ENCODE peak calls at places on chromosomes 4 and X, in nine cellular contexts. One of them, this sample, is unnamed.

GRCh38 chrX:1465261-1466231 is 12.8 kb upstream of the ASMTL start:
- DNase-seq in stimulated activated CD4-positive, alpha-beta T cell treated with anti-CD3 and anti-CD28 coated beads, Interleukin-4, amount 100 ng/mL, for 24 hours: peak; percentile 3
- DNase-seq in activated T-cell treated with anti-CD3 and anti-CD28 coated beads, Interleukin-2, amount 50 U/mL, for 48 hours: peak; percentile 17
- DNase-seq in substantia nigra: no peak
- DNase-seq in OCI-LY7: no peak
- DNase-seq in GM04504: no peak
- DNase-seq in lung microvascular endothelial cell: no peak
- DNase-seq in B cell: no peak
- DNase-seq in glutamatergic neuron: no peak
- DNase-seq in this sample: no peak

GRCh38 chr4:182923796-182924365 is 6.7 kb upstream of the DCTD start:
- DNase-seq in stimulated activated CD4-positive, alpha-beta T cell treated with anti-CD3 and anti-CD28 coated beads, Interleukin-4, amount 100 ng/mL, for 24 hours: no peak
- DNase-seq in activated T-cell treated with anti-CD3 and anti-CD28 coated beads, Interleukin-2, amount 50 U/mL, for 48 hours: no peak
- DNase-seq in substantia nigra: no peak
- DNase-seq in OCI-LY7: no peak
- DNase-seq in GM04504: no peak
- DNase-seq in lung microvascular endothelial cell: no peak
- DNase-seq in B cell: no peak
- DNase-seq in glutamatergic neuron: no peak
- DNase-seq in this sample: no peak

GRCh38 chr4:76943129-76943620 is 6.4 kb upstream of the SEPTIN11 start:
- DNase-seq in stimulated activated CD4-positive, alpha-beta T cell treated with anti-CD3 and anti-CD28 coated beads, Interleukin-4, amount 100 ng/mL, for 24 hours: no peak
- DNase-seq in activated T-cell treated with anti-CD3 and anti-CD28 coated beads, Interleukin-2, amount 50 U/mL, for 48 hours: no peak
- DNase-seq in substantia nigra: no peak
- DNase-seq in OCI-LY7: no peak
- DNase-seq in GM04504: no peak
- DNase-seq in lung microvascular endothelial cell: no peak
- DNase-seq in B cell: no peak
- DNase-seq in glutamatergic neuron: no peak
- DNase-seq in this sample: no peak

GRCh38 chr4:172709376-172709775 is 459.2 kb upstream of the GALNT7 start:
- DNase-seq in stimulated activated CD4-positive, alpha-beta T cell treated with anti-CD3 and anti-CD28 coated beads, Interleukin-4, amount 100 ng/mL, for 24 hours: no peak
- DNase-seq in activated T-cell treated with anti-CD3 and anti-CD28 coated beads, Interleukin-2, amount 50 U/mL, for 48 hours: no peak
- DNase-seq in substantia nigra: no peak
- DNase-seq in OCI-LY7: no peak
- DNase-seq in GM04504: no peak
- DNase-seq in lung microvascular endothelial cell: no peak
- DNase-seq in B cell: no peak
- DNase-seq in glutamatergic neuron: no peak
- DNase-seq in this sample: no peak

GRCh38 chr4:139807483-139807882 is 141.9 kb downstream of the MGST2 start:
- DNase-seq in stimulated activated CD4-positive, alpha-beta T cell treated with anti-CD3 and anti-CD28 coated beads, Interleukin-4, amount 100 ng/mL, for 24 hours: no peak
- DNase-seq in activated T-cell treated with anti-CD3 and anti-CD28 coated beads, Interleukin-2, amount 50 U/mL, for 48 hours: no peak
- DNase-seq in substantia nigra: no peak
- DNase-seq in OCI-LY7: no peak
- DNase-seq in GM04504: no peak
- DNase-seq in lung microvascular endothelial cell: no peak
- DNase-seq in B cell: no peak
- DNase-seq in glutamatergic neuron: no peak
- DNase-seq in this sample: no peak

GRCh38 chr4:186329372-186329771 is 63.4 kb downstream of the F11 start:
- DNase-seq in stimulated activated CD4-positive, alpha-beta T cell treated with anti-CD3 and anti-CD28 coated beads, Interleukin-4, amount 100 ng/mL, for 24 hours: no peak
- DNase-seq in activated T-cell treated with anti-CD3 and anti-CD28 coated beads, Interleukin-2, amount 50 U/mL, for 48 hours: no peak
- DNase-seq in substantia nigra: no peak
- DNase-seq in OCI-LY7: no peak
- DNase-seq in GM04504: no peak
- DNase-seq in lung microvascular endothelial cell: no peak
- DNase-seq in B cell: no peak
- DNase-seq in glutamatergic neuron: no peak
- DNase-seq in this sample: no peak

GRCh38 chr4:34633216-34633615 is 1611.1 kb downstream of the ARAP2 start:
- DNase-seq in stimulated activated CD4-positive, alpha-beta T cell treated with anti-CD3 and anti-CD28 coated beads, Interleukin-4, amount 100 ng/mL, for 24 hours: no peak
- DNase-seq in activated T-cell treated with anti-CD3 and anti-CD28 coated beads, Interleukin-2, amount 50 U/mL, for 48 hours: no peak
- DNase-seq in substantia nigra: no peak
- DNase-seq in OCI-LY7: no peak
- DNase-seq in GM04504: no peak
- DNase-seq in lung microvascular endothelial cell: no peak
- DNase-seq in B cell: no peak
- DNase-seq in glutamatergic neuron: no peak
- DNase-seq in this sample: no peak

GRCh38 chrX:32644476-32644875 is 566.9 kb downstream of the DMD start:
- DNase-seq in stimulated activated CD4-positive, alpha-beta T cell treated with anti-CD3 and anti-CD28 coated beads, Interleukin-4, amount 100 ng/mL, for 24 hours: no peak
- DNase-seq in activated T-cell treated with anti-CD3 and anti-CD28 coated beads, Interleukin-2, amount 50 U/mL, for 48 hours: no peak
- DNase-seq in substantia nigra: no peak
- DNase-seq in OCI-LY7: no peak
- DNase-seq in GM04504: no peak
- DNase-seq in lung microvascular endothelial cell: no peak
- DNase-seq in B cell: no peak
- DNase-seq in glutamatergic neuron: no peak
- DNase-seq in this sample: no peak

GRCh38 chrX:153957224-153957623 is 12.8 kb upstream of the RENBP start:
- DNase-seq in stimulated activated CD4-positive, alpha-beta T cell treated with anti-CD3 and anti-CD28 coated beads, Interleukin-4, amount 100 ng/mL, for 24 hours: no peak
- DNase-seq in activated T-cell treated with anti-CD3 and anti-CD28 coated beads, Interleukin-2, amount 50 U/mL, for 48 hours: no peak
- DNase-seq in substantia nigra: no peak
- DNase-seq in OCI-LY7: no peak
- DNase-seq in GM04504: no peak
- DNase-seq in lung microvascular endothelial cell: no peak
- DNase-seq in B cell: no peak
- DNase-seq in glutamatergic neuron: no peak
- DNase-seq in this sample: no peak

GRCh38 chr4:159283697-159284492 is 181.0 kb downstream of the RAPGEF2 start:
- DNase-seq in stimulated activated CD4-positive, alpha-beta T cell treated with anti-CD3 and anti-CD28 coated beads, Interleukin-4, amount 100 ng/mL, for 24 hours: no peak
- DNase-seq in activated T-cell treated with anti-CD3 and anti-CD28 coated beads, Interleukin-2, amount 50 U/mL, for 48 hours: no peak
- DNase-seq in substantia nigra: no peak
- DNase-seq in OCI-LY7: no peak
- DNase-seq in GM04504: peak; percentile 25
- DNase-seq in lung microvascular endothelial cell: peak; percentile 81
- DNase-seq in B cell: no peak
- DNase-seq in glutamatergic neuron: no peak
- DNase-seq in this sample: no peak

GRCh38 chr4:118738999-118739690 is 54.0 kb downstream of the METTL14 start:
- DNase-seq in stimulated activated CD4-positive, alpha-beta T cell treated with anti-CD3 and anti-CD28 coated beads, Interleukin-4, amount 100 ng/mL, for 24 hours: no peak
- DNase-seq in activated T-cell treated with anti-CD3 and anti-CD28 coated beads, Interleukin-2, amount 50 U/mL, for 48 hours: no peak
- DNase-seq in substantia nigra: no peak
- DNase-seq in OCI-LY7: no peak
- DNase-seq in GM04504: no peak
- DNase-seq in lung microvascular endothelial cell: no peak
- DNase-seq in B cell: no peak
- DNase-seq in glutamatergic neuron: no peak
- DNase-seq in this sample: no peak

GRCh38 chr4:165716472-165716871 is 156.6 kb upstream of the TLL1 start:
- DNase-seq in stimulated activated CD4-positive, alpha-beta T cell treated with anti-CD3 and anti-CD28 coated beads, Interleukin-4, amount 100 ng/mL, for 24 hours: no peak
- DNase-seq in activated T-cell treated with anti-CD3 and anti-CD28 coated beads, Interleukin-2, amount 50 U/mL, for 48 hours: no peak
- DNase-seq in substantia nigra: no peak
- DNase-seq in OCI-LY7: no peak
- DNase-seq in GM04504: no peak
- DNase-seq in lung microvascular endothelial cell: no peak
- DNase-seq in B cell: no peak
- DNase-seq in glutamatergic neuron: no peak
- DNase-seq in this sample: no peak

GRCh38 chr4:186918466-186918865 is 194.8 kb upstream of the FAT1 start:
- DNase-seq in stimulated activated CD4-positive, alpha-beta T cell treated with anti-CD3 and anti-CD28 coated beads, Interleukin-4, amount 100 ng/mL, for 24 hours: no peak
- DNase-seq in activated T-cell treated with anti-CD3 and anti-CD28 coated beads, Interleukin-2, amount 50 U/mL, for 48 hours: no peak
- DNase-seq in substantia nigra: no peak
- DNase-seq in OCI-LY7: no peak
- DNase-seq in GM04504: no peak
- DNase-seq in lung microvascular endothelial cell: no peak
- DNase-seq in B cell: no peak
- DNase-seq in glutamatergic neuron: no peak
- DNase-seq in this sample: no peak

GRCh38 chrX:96004386-96004785 is 680.3 kb upstream of the DIAPH2 start:
- DNase-seq in stimulated activated CD4-positive, alpha-beta T cell treated with anti-CD3 and anti-CD28 coated beads, Interleukin-4, amount 100 ng/mL, for 24 hours: no peak
- DNase-seq in activated T-cell treated with anti-CD3 and anti-CD28 coated beads, Interleukin-2, amount 50 U/mL, for 48 hours: no peak
- DNase-seq in substantia nigra: no peak
- DNase-seq in OCI-LY7: no peak
- DNase-seq in GM04504: no peak
- DNase-seq in lung microvascular endothelial cell: peak; percentile 54
- DNase-seq in B cell: no peak
- DNase-seq in glutamatergic neuron: no peak
- DNase-seq in this sample: no peak

GRCh38 chr4:130028552-130028951 is 932.6 kb downstream of the C4orf33 start:
- DNase-seq in stimulated activated CD4-positive, alpha-beta T cell treated with anti-CD3 and anti-CD28 coated beads, Interleukin-4, amount 100 ng/mL, for 24 hours: no peak
- DNase-seq in activated T-cell treated with anti-CD3 and anti-CD28 coated beads, Interleukin-2, amount 50 U/mL, for 48 hours: no peak
- DNase-seq in substantia nigra: no peak
- DNase-seq in OCI-LY7: peak; percentile 81
- DNase-seq in GM04504: no peak
- DNase-seq in lung microvascular endothelial cell: no peak
- DNase-seq in B cell: peak; percentile 27
- DNase-seq in glutamatergic neuron: no peak
- DNase-seq in this sample: no peak

GRCh38 chr4:184345573-184345922 is 127.9 kb upstream of the ENPP6 start:
- DNase-seq in stimulated activated CD4-positive, alpha-beta T cell treated with anti-CD3 and anti-CD28 coated beads, Interleukin-4, amount 100 ng/mL, for 24 hours: no peak
- DNase-seq in activated T-cell treated with anti-CD3 and anti-CD28 coated beads, Interleukin-2, amount 50 U/mL, for 48 hours: peak; percentile 4
- DNase-seq in substantia nigra: no peak
- DNase-seq in OCI-LY7: no peak
- DNase-seq in GM04504: no peak
- DNase-seq in lung microvascular endothelial cell: peak; percentile 14
- DNase-seq in B cell: no peak
- DNase-seq in glutamatergic neuron: peak; percentile 30
- DNase-seq in this sample: no peak

GRCh38 chr4:86963697-86964096 is 28.9 kb downstream of the AFF1 start:
- DNase-seq in stimulated activated CD4-positive, alpha-beta T cell treated with anti-CD3 and anti-CD28 coated beads, Interleukin-4, amount 100 ng/mL, for 24 hours: no peak
- DNase-seq in activated T-cell treated with anti-CD3 and anti-CD28 coated beads, Interleukin-2, amount 50 U/mL, for 48 hours: no peak
- DNase-seq in substantia nigra: no peak
- DNase-seq in OCI-LY7: no peak
- DNase-seq in GM04504: no peak
- DNase-seq in lung microvascular endothelial cell: no peak
- DNase-seq in B cell: no peak
- DNase-seq in glutamatergic neuron: no peak
- DNase-seq in this sample: no peak

GRCh38 chr4:132548463-132548862 is 600.6 kb upstream of the PCDH10 start:
- DNase-seq in stimulated activated CD4-positive, alpha-beta T cell treated with anti-CD3 and anti-CD28 coated beads, Interleukin-4, amount 100 ng/mL, for 24 hours: no peak
- DNase-seq in activated T-cell treated with anti-CD3 and anti-CD28 coated beads, Interleukin-2, amount 50 U/mL, for 48 hours: no peak
- DNase-seq in substantia nigra: no peak
- DNase-seq in OCI-LY7: no peak
- DNase-seq in GM04504: no peak
- DNase-seq in lung microvascular endothelial cell: no peak
- DNase-seq in B cell: no peak
- DNase-seq in glutamatergic neuron: no peak
- DNase-seq in this sample: no peak

GRCh38 chr4:117700111-117700892 is 334.0 kb upstream of the NDST3 start:
- DNase-seq in stimulated activated CD4-positive, alpha-beta T cell treated with anti-CD3 and anti-CD28 coated beads, Interleukin-4, amount 100 ng/mL, for 24 hours: no peak
- DNase-seq in activated T-cell treated with anti-CD3 and anti-CD28 coated beads, Interleukin-2, amount 50 U/mL, for 48 hours: no peak
- DNase-seq in substantia nigra: no peak
- DNase-seq in OCI-LY7: peak; percentile 5
- DNase-seq in GM04504: no peak
- DNase-seq in lung microvascular endothelial cell: no peak
- DNase-seq in B cell: no peak
- DNase-seq in glutamatergic neuron: no peak
- DNase-seq in this sample: no peak

GRCh38 chrX:71098951-71099506 is 3.4 kb downstream of the FOXO4 start:
- DNase-seq in stimulated activated CD4-positive, alpha-beta T cell treated with anti-CD3 and anti-CD28 coated beads, Interleukin-4, amount 100 ng/mL, for 24 hours: no peak
- DNase-seq in activated T-cell treated with anti-CD3 and anti-CD28 coated beads, Interleukin-2, amount 50 U/mL, for 48 hours: no peak
- DNase-seq in substantia nigra: no peak
- DNase-seq in OCI-LY7: no peak
- DNase-seq in GM04504: no peak
- DNase-seq in lung microvascular endothelial cell: no peak
- DNase-seq in B cell: no peak
- DNase-seq in glutamatergic neuron: no peak
- DNase-seq in this sample: no peak

GRCh38 chrX:76398970-76399369 is 28.5 kb upstream of the MAGEE1 start:
- DNase-seq in stimulated activated CD4-positive, alpha-beta T cell treated with anti-CD3 and anti-CD28 coated beads, Interleukin-4, amount 100 ng/mL, for 24 hours: no peak
- DNase-seq in activated T-cell treated with anti-CD3 and anti-CD28 coated beads, Interleukin-2, amount 50 U/mL, for 48 hours: no peak
- DNase-seq in substantia nigra: no peak
- DNase-seq in OCI-LY7: no peak
- DNase-seq in GM04504: no peak
- DNase-seq in lung microvascular endothelial cell: no peak
- DNase-seq in B cell: no peak
- DNase-seq in glutamatergic neuron: no peak
- DNase-seq in this sample: no peak

GRCh38 chr4:168421671-168422070 is 58.6 kb downstream of the DDX60L start:
- DNase-seq in stimulated activated CD4-positive, alpha-beta T cell treated with anti-CD3 and anti-CD28 coated beads, Interleukin-4, amount 100 ng/mL, for 24 hours: no peak
- DNase-seq in activated T-cell treated with anti-CD3 and anti-CD28 coated beads, Interleukin-2, amount 50 U/mL, for 48 hours: no peak
- DNase-seq in substantia nigra: no peak
- DNase-seq in OCI-LY7: no peak
- DNase-seq in GM04504: no peak
- DNase-seq in lung microvascular endothelial cell: peak; percentile 94
- DNase-seq in B cell: no peak
- DNase-seq in glutamatergic neuron: no peak
- DNase-seq in this sample: no peak

GRCh38 chrX:50697691-50698090 is 116.3 kb downstream of the SHROOM4 start:
- DNase-seq in stimulated activated CD4-positive, alpha-beta T cell treated with anti-CD3 and anti-CD28 coated beads, Interleukin-4, amount 100 ng/mL, for 24 hours: no peak
- DNase-seq in activated T-cell treated with anti-CD3 and anti-CD28 coated beads, Interleukin-2, amount 50 U/mL, for 48 hours: no peak
- DNase-seq in substantia nigra: no peak
- DNase-seq in OCI-LY7: no peak
- DNase-seq in GM04504: peak; percentile 26
- DNase-seq in lung microvascular endothelial cell: peak; percentile 75
- DNase-seq in B cell: no peak
- DNase-seq in glutamatergic neuron: no peak
- DNase-seq in this sample: no peak

GRCh38 chr4:20421586-20421985 is 169.9 kb downstream of the SLIT2 start:
- DNase-seq in stimulated activated CD4-positive, alpha-beta T cell treated with anti-CD3 and anti-CD28 coated beads, Interleukin-4, amount 100 ng/mL, for 24 hours: no peak
- DNase-seq in activated T-cell treated with anti-CD3 and anti-CD28 coated beads, Interleukin-2, amount 50 U/mL, for 48 hours: no peak
- DNase-seq in substantia nigra: no peak
- DNase-seq in OCI-LY7: no peak
- DNase-seq in GM04504: no peak
- DNase-seq in lung microvascular endothelial cell: no peak
- DNase-seq in B cell: no peak
- DNase-seq in glutamatergic neuron: no peak
- DNase-seq in this sample: no peak

GRCh38 chr4:176404591-176404990 is 84.8 kb downstream of the SPCS3 start:
- DNase-seq in stimulated activated CD4-positive, alpha-beta T cell treated with anti-CD3 and anti-CD28 coated beads, Interleukin-4, amount 100 ng/mL, for 24 hours: no peak
- DNase-seq in activated T-cell treated with anti-CD3 and anti-CD28 coated beads, Interleukin-2, amount 50 U/mL, for 48 hours: no peak
- DNase-seq in substantia nigra: no peak
- DNase-seq in OCI-LY7: no peak
- DNase-seq in GM04504: no peak
- DNase-seq in lung microvascular endothelial cell: peak; percentile 71
- DNase-seq in B cell: no peak
- DNase-seq in glutamatergic neuron: no peak
- DNase-seq in this sample: no peak

GRCh38 chrX:17580529-17581155 is 156.7 kb upstream of the SCML1 start:
- DNase-seq in stimulated activated CD4-positive, alpha-beta T cell treated with anti-CD3 and anti-CD28 coated beads, Interleukin-4, amount 100 ng/mL, for 24 hours: no peak
- DNase-seq in activated T-cell treated with anti-CD3 and anti-CD28 coated beads, Interleukin-2, amount 50 U/mL, for 48 hours: no peak
- DNase-seq in substantia nigra: no peak
- DNase-seq in OCI-LY7: no peak
- DNase-seq in GM04504: no peak
- DNase-seq in lung microvascular endothelial cell: peak; percentile 52
- DNase-seq in B cell: no peak
- DNase-seq in glutamatergic neuron: no peak
- DNase-seq in this sample: no peak

GRCh38 chr4:99447079-99447478 is 11.9 kb upstream of the ADH7 start:
- DNase-seq in stimulated activated CD4-positive, alpha-beta T cell treated with anti-CD3 and anti-CD28 coated beads, Interleukin-4, amount 100 ng/mL, for 24 hours: no peak
- DNase-seq in activated T-cell treated with anti-CD3 and anti-CD28 coated beads, Interleukin-2, amount 50 U/mL, for 48 hours: no peak
- DNase-seq in substantia nigra: no peak
- DNase-seq in OCI-LY7: no peak
- DNase-seq in GM04504: peak; percentile 32
- DNase-seq in lung microvascular endothelial cell: peak; percentile 71
- DNase-seq in B cell: no peak
- DNase-seq in glutamatergic neuron: no peak
- DNase-seq in this sample: no peak

GRCh38 chr4:22463179-22463578 is 52.7 kb downstream of the ADGRA3 start:
- DNase-seq in stimulated activated CD4-positive, alpha-beta T cell treated with anti-CD3 and anti-CD28 coated beads, Interleukin-4, amount 100 ng/mL, for 24 hours: peak; percentile 19
- DNase-seq in activated T-cell treated with anti-CD3 and anti-CD28 coated beads, Interleukin-2, amount 50 U/mL, for 48 hours: peak; percentile 27
- DNase-seq in substantia nigra: no peak
- DNase-seq in OCI-LY7: peak; percentile 1
- DNase-seq in GM04504: no peak
- DNase-seq in lung microvascular endothelial cell: no peak
- DNase-seq in B cell: no peak
- DNase-seq in glutamatergic neuron: no peak
- DNase-seq in this sample: no peak

GRCh38 chr4:60744767-60745166 is 455.4 kb upstream of the ADGRL3 start:
- DNase-seq in stimulated activated CD4-positive, alpha-beta T cell treated with anti-CD3 and anti-CD28 coated beads, Interleukin-4, amount 100 ng/mL, for 24 hours: no peak
- DNase-seq in activated T-cell treated with anti-CD3 and anti-CD28 coated beads, Interleukin-2, amount 50 U/mL, for 48 hours: no peak
- DNase-seq in substantia nigra: no peak
- DNase-seq in OCI-LY7: no peak
- DNase-seq in GM04504: no peak
- DNase-seq in lung microvascular endothelial cell: no peak
- DNase-seq in B cell: no peak
- DNase-seq in glutamatergic neuron: no peak
- DNase-seq in this sample: no peak

GRCh38 chr4:93791570-93792195 is 36.9 kb upstream of the ATOH1 start:
- DNase-seq in stimulated activated CD4-positive, alpha-beta T cell treated with anti-CD3 and anti-CD28 coated beads, Interleukin-4, amount 100 ng/mL, for 24 hours: peak; percentile 8
- DNase-seq in activated T-cell treated with anti-CD3 and anti-CD28 coated beads, Interleukin-2, amount 50 U/mL, for 48 hours: peak; percentile 36
- DNase-seq in substantia nigra: peak; percentile 23
- DNase-seq in OCI-LY7: peak; percentile 56
- DNase-seq in GM04504: peak; percentile 14
- DNase-seq in lung microvascular endothelial cell: peak; percentile 43
- DNase-seq in B cell: peak; percentile 26
- DNase-seq in glutamatergic neuron: peak; percentile 71
- DNase-seq in this sample: no peak

GRCh38 chr4:118920247-118920646 is 31.6 kb downstream of the SYNPO2 start:
- DNase-seq in stimulated activated CD4-positive, alpha-beta T cell treated with anti-CD3 and anti-CD28 coated beads, Interleukin-4, amount 100 ng/mL, for 24 hours: no peak
- DNase-seq in activated T-cell treated with anti-CD3 and anti-CD28 coated beads, Interleukin-2, amount 50 U/mL, for 48 hours: no peak
- DNase-seq in substantia nigra: no peak
- DNase-seq in OCI-LY7: no peak
- DNase-seq in GM04504: no peak
- DNase-seq in lung microvascular endothelial cell: peak; percentile 33
- DNase-seq in B cell: no peak
- DNase-seq in glutamatergic neuron: no peak
- DNase-seq in this sample: no peak